ENCODE peak calls at places on chromosomes 12 and 14, in eight cellular contexts. One of them, this sample, is unnamed.
A peak's percentile ranks its signal among the peaks of the same experiment; 100 is the strongest.

GRCh38 chr12:127680516-127680915 is 586.5 kb upstream of the TMEM132C start:
- DNase-seq in upper lobe of right lung: no peak
- DNase-seq in pancreas: no peak
- DNase-seq in aorta: no peak
- DNase-seq in tibial nerve: no peak
- DNase-seq in HCT116: no peak
- DNase-seq in right cardiac atrium: no peak
- DNase-seq in neuronal stem cell: no peak
- DNase-seq in this sample: no peak

GRCh38 chr14:64944861-64945260 is 2.3 kb upstream of the GPX2 start:
- DNase-seq in upper lobe of right lung: no peak
- DNase-seq in pancreas: no peak
- DNase-seq in aorta: no peak
- DNase-seq in tibial nerve: no peak
- DNase-seq in HCT116: no peak
- DNase-seq in right cardiac atrium: no peak
- DNase-seq in neuronal stem cell: no peak
- DNase-seq in this sample: no peak

GRCh38 chr14:93476305-93476704 is 45.6 kb downstream of the UNC79 start:
- DNase-seq in upper lobe of right lung: no peak
- DNase-seq in pancreas: no peak
- DNase-seq in aorta: no peak
- DNase-seq in tibial nerve: no peak
- DNase-seq in HCT116: no peak
- DNase-seq in right cardiac atrium: no peak
- DNase-seq in neuronal stem cell: no peak
- DNase-seq in this sample: no peak

GRCh38 chr14:70359076-70359424 is 433 bp downstream of the COX16 start:
- DNase-seq in upper lobe of right lung: no peak
- DNase-seq in pancreas: peak; percentile 39
- DNase-seq in aorta: no peak
- DNase-seq in tibial nerve: no peak
- DNase-seq in HCT116: no peak
- DNase-seq in right cardiac atrium: no peak
- DNase-seq in neuronal stem cell: no peak
- DNase-seq in this sample: no peak

GRCh38 chr12:122072031-122072970 is 6.3 kb upstream of the MLXIP start:
- DNase-seq in upper lobe of right lung: no peak
- DNase-seq in pancreas: peak; percentile 30
- DNase-seq in aorta: peak; percentile 63
- DNase-seq in tibial nerve: peak; percentile 63
- DNase-seq in HCT116: no peak
- DNase-seq in right cardiac atrium: peak; percentile 67
- DNase-seq in neuronal stem cell: no peak
- DNase-seq in this sample: peak; percentile 53

GRCh38 chr14:72550513-72550912 is 343.4 kb downstream of the DPF3 start:
- DNase-seq in upper lobe of right lung: no peak
- DNase-seq in pancreas: no peak
- DNase-seq in aorta: no peak
- DNase-seq in tibial nerve: no peak
- DNase-seq in HCT116: no peak
- DNase-seq in right cardiac atrium: no peak
- DNase-seq in neuronal stem cell: no peak
- DNase-seq in this sample: no peak

GRCh38 chr14:86601813-86602212 is 1071.9 kb downstream of the FLRT2 start:
- DNase-seq in upper lobe of right lung: no peak
- DNase-seq in pancreas: no peak
- DNase-seq in aorta: no peak
- DNase-seq in tibial nerve: no peak
- DNase-seq in HCT116: no peak
- DNase-seq in right cardiac atrium: no peak
- DNase-seq in neuronal stem cell: no peak
- DNase-seq in this sample: no peak

GRCh38 chr12:3216726-3217682 is 139.8 kb downstream of the TSPAN9 start:
- DNase-seq in upper lobe of right lung: no peak
- DNase-seq in pancreas: no peak
- DNase-seq in aorta: peak; percentile 78
- DNase-seq in tibial nerve: no peak
- DNase-seq in HCT116: peak; percentile 4
- DNase-seq in right cardiac atrium: peak; percentile 67
- DNase-seq in neuronal stem cell: no peak
- DNase-seq in this sample: no peak

GRCh38 chr14:77407158-77407557 is 16.2 kb downstream of the NOXRED1 start:
- DNase-seq in upper lobe of right lung: no peak
- DNase-seq in pancreas: no peak
- DNase-seq in aorta: no peak
- DNase-seq in tibial nerve: no peak
- DNase-seq in HCT116: no peak
- DNase-seq in right cardiac atrium: no peak
- DNase-seq in neuronal stem cell: no peak
- DNase-seq in this sample: no peak

GRCh38 chr14:23396126-23396525 is 11.9 kb downstream of the MYH6 start:
- DNase-seq in upper lobe of right lung: no peak
- DNase-seq in pancreas: no peak
- DNase-seq in aorta: no peak
- DNase-seq in tibial nerve: no peak
- DNase-seq in HCT116: no peak
- DNase-seq in right cardiac atrium: peak; percentile 45
- DNase-seq in neuronal stem cell: no peak
- DNase-seq in this sample: no peak

GRCh38 chr14:71103662-71104484 is 196.6 kb downstream of the PCNX1 start:
- DNase-seq in upper lobe of right lung: no peak
- DNase-seq in pancreas: no peak
- DNase-seq in aorta: no peak
- DNase-seq in tibial nerve: peak; percentile 59
- DNase-seq in HCT116: peak; percentile 41
- DNase-seq in right cardiac atrium: no peak
- DNase-seq in neuronal stem cell: peak; percentile 37
- DNase-seq in this sample: no peak

GRCh38 chr14:105219043-105219612 is 29.2 kb upstream of the BTBD6 start:
- DNase-seq in upper lobe of right lung: no peak
- DNase-seq in pancreas: no peak
- DNase-seq in aorta: no peak
- DNase-seq in tibial nerve: no peak
- DNase-seq in HCT116: no peak
- DNase-seq in right cardiac atrium: no peak
- DNase-seq in neuronal stem cell: no peak
- DNase-seq in this sample: no peak

GRCh38 chr12:90015228-90015627 is 306.6 kb upstream of the ATP2B1 start:
- DNase-seq in upper lobe of right lung: no peak
- DNase-seq in pancreas: no peak
- DNase-seq in aorta: no peak
- DNase-seq in tibial nerve: no peak
- DNase-seq in HCT116: no peak
- DNase-seq in right cardiac atrium: no peak
- DNase-seq in neuronal stem cell: no peak
- DNase-seq in this sample: no peak

GRCh38 chr14:105197274-105197673 is 16.2 kb upstream of the NUDT14 start:
- DNase-seq in upper lobe of right lung: no peak
- DNase-seq in pancreas: no peak
- DNase-seq in aorta: no peak
- DNase-seq in tibial nerve: peak; percentile 24
- DNase-seq in HCT116: no peak
- DNase-seq in right cardiac atrium: peak; percentile 81
- DNase-seq in neuronal stem cell: peak; percentile 47
- DNase-seq in this sample: no peak

GRCh38 chr12:51307655-51308593 is 16.1 kb downstream of the BIN2 start:
- DNase-seq in upper lobe of right lung: no peak
- DNase-seq in pancreas: no peak
- DNase-seq in aorta: no peak
- DNase-seq in tibial nerve: no peak
- DNase-seq in HCT116: peak; percentile 35
- DNase-seq in right cardiac atrium: no peak
- DNase-seq in neuronal stem cell: no peak
- DNase-seq in this sample: no peak

GRCh38 chr14:99062216-99062615 is 209.8 kb downstream of the BCL11B start:
- DNase-seq in upper lobe of right lung: no peak
- DNase-seq in pancreas: no peak
- DNase-seq in aorta: no peak
- DNase-seq in tibial nerve: no peak
- DNase-seq in HCT116: no peak
- DNase-seq in right cardiac atrium: no peak
- DNase-seq in neuronal stem cell: no peak
- DNase-seq in this sample: no peak

GRCh38 chr12:27840229-27840999 is 60.4 kb upstream of the MANSC4 start:
- DNase-seq in upper lobe of right lung: no peak
- DNase-seq in pancreas: no peak
- DNase-seq in aorta: no peak
- DNase-seq in tibial nerve: no peak
- DNase-seq in HCT116: no peak
- DNase-seq in right cardiac atrium: no peak
- DNase-seq in neuronal stem cell: no peak
- DNase-seq in this sample: no peak

GRCh38 chr12:47224563-47225133 is 144.9 kb upstream of the AMIGO2 start:
- DNase-seq in upper lobe of right lung: no peak
- DNase-seq in pancreas: no peak
- DNase-seq in aorta: no peak
- DNase-seq in tibial nerve: no peak
- DNase-seq in HCT116: no peak
- DNase-seq in right cardiac atrium: no peak
- DNase-seq in neuronal stem cell: no peak
- DNase-seq in this sample: no peak

GRCh38 chr14:60327447-60328331 is 78.7 kb downstream of the PPM1A start:
- DNase-seq in upper lobe of right lung: peak; percentile 69
- DNase-seq in pancreas: peak; percentile 87
- DNase-seq in aorta: no peak
- DNase-seq in tibial nerve: no peak
- DNase-seq in HCT116: no peak
- DNase-seq in right cardiac atrium: peak; percentile 64
- DNase-seq in neuronal stem cell: no peak
- DNase-seq in this sample: no peak

DNA sequence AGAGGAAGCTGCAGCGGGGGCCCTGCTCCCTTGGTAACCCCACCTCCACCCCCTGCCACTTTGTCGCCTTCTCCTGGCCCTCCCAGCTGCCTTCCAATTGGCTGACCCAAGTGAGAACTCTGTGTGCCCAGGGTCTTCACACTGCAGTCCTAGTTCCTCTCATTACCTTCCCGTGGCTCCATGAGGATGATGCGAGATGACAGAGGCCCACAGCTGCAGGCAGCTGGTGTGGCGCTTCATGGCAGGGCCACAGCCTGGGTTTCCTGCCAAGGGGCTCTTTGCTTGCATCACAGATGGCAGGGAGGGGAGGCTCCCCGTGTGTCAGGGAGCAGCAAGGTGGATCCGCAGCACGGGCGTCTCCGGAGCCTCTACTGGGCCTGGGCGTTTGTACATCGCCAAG is 29.0 kb downstream of the DEGS2 start:
- DNase-seq in upper lobe of right lung: no peak
- DNase-seq in pancreas: no peak
- DNase-seq in aorta: no peak
- DNase-seq in tibial nerve: no peak
- DNase-seq in HCT116: no peak
- DNase-seq in right cardiac atrium: no peak
- DNase-seq in neuronal stem cell: no peak
- DNase-seq in this sample: no peak
- H3K4me1 ChIP-seq in upper lobe of right lung: peaks cover 10% of the 10 kb centered on the region
- H3K4me1 ChIP-seq in pancreas: no peaks in the 10 kb centered on the region
- H3K4me1 ChIP-seq in aorta: no peaks in the 10 kb centered on the region
- H3K4me1 ChIP-seq in tibial nerve: no peaks in the 10 kb centered on the region
- H3K4me1 ChIP-seq in HCT116: peaks cover 12% of the 10 kb centered on the region
- H3K4me1 ChIP-seq in right cardiac atrium: peaks cover 2% of the 10 kb centered on the region
- H3K4me1 ChIP-seq in neuronal stem cell: no peaks in the 10 kb centered on the region
- H3K4me1 ChIP-seq in this sample: no peaks in the 10 kb centered on the region

GRCh38 chr14:35909675-35910074 is 83.5 kb downstream of the BRMS1L start:
- DNase-seq in upper lobe of right lung: no peak
- DNase-seq in pancreas: no peak
- DNase-seq in aorta: no peak
- DNase-seq in tibial nerve: no peak
- DNase-seq in HCT116: no peak
- DNase-seq in right cardiac atrium: no peak
- DNase-seq in neuronal stem cell: no peak
- DNase-seq in this sample: no peak
- H3K4me1 ChIP-seq in upper lobe of right lung: no peaks in the 10 kb centered on the region
- H3K4me1 ChIP-seq in pancreas: no peaks in the 10 kb centered on the region
- H3K4me1 ChIP-seq in aorta: no peaks in the 10 kb centered on the region
- H3K4me1 ChIP-seq in tibial nerve: no peaks in the 10 kb centered on the region
- H3K4me1 ChIP-seq in HCT116: no peaks in the 10 kb centered on the region
- H3K4me1 ChIP-seq in right cardiac atrium: no peaks in the 10 kb centered on the region
- H3K4me1 ChIP-seq in neuronal stem cell: no peaks in the 10 kb centered on the region
- H3K4me1 ChIP-seq in this sample: no peaks in the 10 kb centered on the region

DNA sequence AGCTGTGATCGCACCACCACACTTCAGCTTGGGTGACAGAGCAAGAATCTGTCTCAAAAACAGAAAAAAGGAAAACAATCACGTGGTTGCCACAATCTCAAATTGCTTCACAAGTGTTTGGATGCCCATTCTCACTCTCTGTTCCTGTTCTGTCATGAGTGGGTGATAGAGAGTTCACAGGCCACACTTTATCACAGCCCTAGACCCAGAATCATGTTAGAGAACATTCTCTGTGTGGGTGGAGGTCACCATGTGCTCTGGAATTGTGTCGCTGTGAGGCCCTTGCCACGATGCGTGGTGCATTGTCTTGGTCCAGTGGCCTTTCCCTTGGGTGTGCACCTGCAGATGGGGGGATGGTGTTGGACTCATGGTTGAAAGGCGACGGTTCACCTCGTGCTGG is 91.7 kb downstream of the SLC24A4 start:
- DNase-seq in upper lobe of right lung: no peak
- DNase-seq in pancreas: no peak
- DNase-seq in aorta: no peak
- DNase-seq in tibial nerve: no peak
- DNase-seq in HCT116: no peak
- DNase-seq in right cardiac atrium: no peak
- DNase-seq in neuronal stem cell: no peak
- DNase-seq in this sample: no peak
- H3K4me1 ChIP-seq in upper lobe of right lung: peaks cover 5% of the 10 kb centered on the region
- H3K4me1 ChIP-seq in pancreas: no peaks in the 10 kb centered on the region
- H3K4me1 ChIP-seq in aorta: no peaks in the 10 kb centered on the region
- H3K4me1 ChIP-seq in tibial nerve: no peaks in the 10 kb centered on the region
- H3K4me1 ChIP-seq in HCT116: no peaks in the 10 kb centered on the region
- H3K4me1 ChIP-seq in right cardiac atrium: no peaks in the 10 kb centered on the region
- H3K4me1 ChIP-seq in neuronal stem cell: no peaks in the 10 kb centered on the region
- H3K4me1 ChIP-seq in this sample: no peaks in the 10 kb centered on the region

DNA sequence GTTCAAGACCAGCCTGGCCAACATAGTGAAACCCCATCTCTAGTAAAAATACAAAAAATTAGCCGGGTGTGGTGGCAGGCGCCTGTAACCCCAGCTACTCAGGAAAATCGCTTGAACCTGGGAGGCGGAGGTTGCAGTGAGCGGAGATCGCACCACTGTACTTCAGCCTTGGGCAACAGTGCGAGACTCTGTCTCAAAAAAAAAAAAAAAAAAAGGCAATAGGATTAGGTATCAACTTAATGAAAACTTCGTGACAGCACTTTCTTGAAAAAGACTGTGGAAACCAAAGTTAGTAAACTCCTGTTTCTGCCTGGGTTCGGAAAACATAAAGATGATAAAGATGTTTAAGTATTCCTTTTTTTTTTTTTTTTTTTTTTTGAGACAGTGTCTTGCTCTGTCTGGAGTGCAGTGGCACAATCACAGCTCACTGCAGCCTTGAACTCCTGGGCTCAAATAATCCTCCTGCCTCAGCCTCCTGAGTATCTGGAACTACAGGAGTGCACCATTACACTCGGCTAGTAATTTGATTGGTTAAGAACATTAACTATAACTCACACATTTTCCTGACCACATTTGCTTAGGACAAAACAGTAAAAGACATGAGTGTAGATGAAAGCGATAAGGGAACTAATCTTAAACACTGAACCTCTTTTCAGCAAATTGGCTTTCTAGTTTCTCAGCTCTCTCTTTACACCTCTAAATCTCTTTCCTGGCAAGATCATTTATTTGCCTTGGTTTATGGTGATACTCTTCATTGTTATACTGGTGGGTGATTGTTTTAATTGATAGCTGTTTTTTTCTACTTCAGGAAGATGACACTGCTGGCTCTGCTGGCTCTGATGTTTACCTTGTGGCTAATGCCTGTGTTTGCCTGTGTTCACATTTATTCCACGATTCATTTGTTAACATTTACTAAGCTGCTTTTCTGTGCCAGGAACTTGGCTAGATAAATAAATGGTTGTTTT is 15.8 kb downstream of the HIF1A start:
- DNase-seq in upper lobe of right lung: no peak
- DNase-seq in pancreas: no peak
- DNase-seq in aorta: no peak
- DNase-seq in tibial nerve: no peak
- DNase-seq in HCT116: no peak
- DNase-seq in right cardiac atrium: no peak
- DNase-seq in neuronal stem cell: no peak
- DNase-seq in this sample: no peak
- H3K4me1 ChIP-seq in upper lobe of right lung: peaks cover 54% of the 10 kb centered on the region
- H3K4me1 ChIP-seq in pancreas: peaks cover 53% of the 10 kb centered on the region
- H3K4me1 ChIP-seq in aorta: peaks cover 3% of the 10 kb centered on the region
- H3K4me1 ChIP-seq in tibial nerve: peaks cover 12% of the 10 kb centered on the region
- H3K4me1 ChIP-seq in HCT116: peaks cover 4% of the 10 kb centered on the region
- H3K4me1 ChIP-seq in right cardiac atrium: peaks cover 8% of the 10 kb centered on the region
- H3K4me1 ChIP-seq in neuronal stem cell: peaks cover 1% of the 10 kb centered on the region
- H3K4me1 ChIP-seq in this sample: peaks cover 18% of the 10 kb centered on the region

This sample was measured in ovary.